ENCODE peak calls at places on chromosomes 13 and 19, in four cellular contexts. D is EL; Q is AG08396; P is activated CD4-positive, alpha-beta T cell treated with anti-CD3 and anti-CD28 coated beads, Interleukin-2, amount 50 U/mL, for 4 hours. Y is an unnamed sample.

GRCh38 chr19:54523403-54523802 is 20.8 kb downstream of the LAIR2 start:
- DNase-seq in D (peak; percentile 71), Q (peak; percentile 26), P (no peak), Y (no peak)

GRCh38 chr19:42290523-42291436 is 11.2 kb upstream of the PRR19 start:
- DNase-seq in D (peak; percentile 39), Q (peak; percentile 62), P (peak; percentile 60), Y (no peak)

GRCh38 chr19:35846038-35846668 is 6.2 kb downstream of the NPHS1 start:
- DNase-seq in D (no peak), Q (no peak), P (no peak), Y (no peak)

GRCh38 chr19:5150331-5150901 is 181.5 kb downstream of the KDM4B start:
- DNase-seq in D (no peak), Q (no peak), P (no peak), Y (peak; percentile 8)

GRCh38 chr13:107421951-107422350 is 793.4 kb downstream of the LIG4 start:
- DNase-seq in D (no peak), Q (no peak), P (no peak), Y (no peak)

GRCh38 chr13:109088101-109088500 is 458.7 kb downstream of the MYO16 start:
- DNase-seq in D (no peak), Q (no peak), P (no peak), Y (no peak)

GRCh38 chr19:44003461-44004134 is 841 bp downstream of the ZNF230 start:
- DNase-seq in D (peak; percentile 32), Q (peak; percentile 7), P (no peak), Y (no peak)

GRCh38 chr13:36192166-36192565 is 22.2 kb downstream of the SOHLH2 start:
- DNase-seq in D (no peak), Q (no peak), P (no peak), Y (no peak)

GRCh38 chr19:14383898-14384669 is 2.8 kb downstream of the ADGRE5 start:
- DNase-seq in D (peak; percentile 76), Q (peak; percentile 83), P (no peak), Y (no peak)

GRCh38 chr13:24127116-24127631 is 33.3 kb upstream of the SPATA13 start:
- DNase-seq in D (no peak), Q (no peak), P (no peak), Y (no peak)

GRCh38 chr19:51027873-51028272 is 1.5 kb upstream of the KLK11 start:
- DNase-seq in D (no peak), Q (no peak), P (no peak), Y (no peak)

GRCh38 chr19:5036733-5037681 is 68.1 kb downstream of the KDM4B start:
- DNase-seq in D (peak; percentile 86), Q (peak; percentile 68), P (no peak), Y (peak; percentile 57)

GRCh38 chr13:36526897-36527296 is 94.6 kb downstream of the CCNA1 start:
- DNase-seq in D (no peak), Q (no peak), P (no peak), Y (no peak)

GRCh38 chr13:21735621-21736401 is 64.9 kb downstream of the FGF9 start:
- DNase-seq in D (no peak), Q (peak; percentile 24), P (no peak), Y (peak; percentile 21)

GRCh38 chr13:24921881-24922280 is 157.9 kb downstream of the RNF17 start:
- DNase-seq in D (no peak), Q (no peak), P (no peak), Y (no peak)

GRCh38 chr13:40786568-40786996 is 2.8 kb upstream of the SLC25A15 start:
- DNase-seq in D (peak; percentile 54), Q (peak; percentile 56), P (no peak), Y (no peak)

GRCh38 chr19:41521860-41522555 is 54.0 kb upstream of the CEACAM21 start:
- DNase-seq in D (no peak), Q (no peak), P (peak; percentile 19), Y (no peak)

GRCh38 chr13:106530209-106530906 is 5.1 kb downstream of the EFNB2 start:
- DNase-seq in D (no peak), Q (no peak), P (no peak), Y (no peak)

GRCh38 chr13:32314271-32314967 is 744 bp downstream of the ZAR1L start:
- DNase-seq in D (no peak), Q (no peak), P (no peak), Y (peak; percentile 48)

GRCh38 chr19:18764591-18765051 is 26.5 kb downstream of the COMP start:
- DNase-seq in D (peak; percentile 76), Q (no peak), P (no peak), Y (no peak)

Y was measured in heart right ventricle.